ENCODE peak calls at places on chromosome 9, in seven cellular contexts. H, K, G, M, F, S and I are unnamed samples.

GRCh38 chr9:106799146-106799545 is 63.8 kb upstream of the ZNF462 start:
- DNase-seq in H (no peak), K (peak), G (peak), M (no peak), F (peak), S (no peak), I (no peak)

GRCh38 chr9:90393355-90394152 is 249.1 kb downstream of the DIRAS2 start:
- DNase-seq in H (no peak), K (peak), G (no peak), M (no peak), F (no peak), S (no peak), I (no peak)

GRCh38 chr9:37374892-37375291 is 47.6 kb upstream of the GRHPR start:
- DNase-seq in H (no peak), K (no peak), G (no peak), M (no peak), F (no peak), S (no peak), I (no peak)

GRCh38 chr9:32551491-32552049 is 557 bp upstream of the SMIM27 start:
- DNase-seq in H (peak), K (no peak), G (peak), M (no peak), F (no peak), S (no peak), I (no peak)

GRCh38 chr9:89461302-89461701 is 36.6 kb downstream of the SEMA4D start:
- DNase-seq in H (no peak), K (peak), G (peak), M (no peak), F (no peak), S (no peak), I (no peak)

GRCh38 chr9:2800385-2801179 is 43.3 kb downstream of the PUM3 start:
- DNase-seq in H (no peak), K (peak), G (no peak), M (no peak), F (no peak), S (no peak), I (no peak)

GRCh38 chr9:113966394-113966793 is 90.3 kb downstream of the ZNF618 start:
- DNase-seq in H (no peak), K (no peak), G (no peak), M (no peak), F (no peak), S (no peak), I (no peak)

GRCh38 chr9:130368631-130369103 is 76.1 kb upstream of the ASS1 start:
- DNase-seq in H (no peak), K (peak), G (no peak), M (no peak), F (no peak), S (no peak), I (no peak)

GRCh38 chr9:131404987-131405386 is 11.1 kb downstream of the PRRC2B start:
- DNase-seq in H (peak), K (no peak), G (no peak), M (no peak), F (no peak), S (no peak), I (no peak)